ENCODE peak calls at places on chromosomes 12 and 14, in eight cellular contexts. J is suprapubic skin, M is transverse colon, S is uterus, B is lower leg skin, I is prostate gland, A is stomach, E is A549. R is an unnamed sample.

GRCh38 chr12:89391726-89392336 is 39.5 kb upstream of the DUSP6 start:
- DNase-seq in J (no peak), M (no peak), S (no peak), B (no peak), I (no peak), A (no peak), E (no peak), R (no peak)

GRCh38 chr14:99118946-99119345 is 153.1 kb downstream of the BCL11B start:
- DNase-seq in J (no peak), M (no peak), S (no peak), B (peak), I (no peak), A (peak), E (no peak), R (no peak)

GRCh38 chr12:10140001-10140400 is 10.0 kb upstream of the CLEC7A start:
- DNase-seq in J (no peak), M (no peak), S (no peak), B (no peak), I (no peak), A (no peak), E (peak), R (no peak)

GRCh38 chr14:104367811-104368750 is 211.5 kb upstream of the C14orf180 start:
- DNase-seq in J (no peak), M (no peak), S (no peak), B (no peak), I (no peak), A (no peak), E (no peak), R (no peak)

GRCh38 chr14:91568626-91569025 is 58.5 kb upstream of the PPP4R3A start:
- DNase-seq in J (no peak), M (no peak), S (no peak), B (no peak), I (no peak), A (no peak), E (no peak), R (no peak)

GRCh38 chr12:116969615-116970575 is 59.1 kb downstream of the FBXW8 start:
- DNase-seq in J (no peak), M (no peak), S (no peak), B (no peak), I (no peak), A (no peak), E (no peak), R (no peak)

GRCh38 chr14:54798465-54799124 is 104.0 kb downstream of the GCH1 start:
- DNase-seq in J (no peak), M (no peak), S (no peak), B (peak), I (no peak), A (no peak), E (no peak), R (no peak)

GRCh38 chr12:94148841-94149780 is 734 bp downstream of the PLXNC1 start:
- DNase-seq in J (no peak), M (peak), S (no peak), B (peak), I (no peak), A (peak), E (peak), R (no peak)

GRCh38 chr12:1657616-1658167 is 28.7 kb downstream of the WNT5B start:
- DNase-seq in J (no peak), M (no peak), S (no peak), B (no peak), I (no peak), A (peak), E (no peak), R (no peak)

GRCh38 chr12:92556141-92556540 is 146.6 kb upstream of the PLEKHG7 start:
- DNase-seq in J (no peak), M (no peak), S (no peak), B (no peak), I (no peak), A (no peak), E (no peak), R (no peak)

GRCh38 chr14:55404170-55404569 is 7.5 kb downstream of the ATG14 start:
- DNase-seq in J (no peak), M (no peak), S (no peak), B (no peak), I (no peak), A (no peak), E (no peak), R (no peak)

GRCh38 chr14:30854492-30854891 is 19.9 kb upstream of the COCH start:
- DNase-seq in J (no peak), M (no peak), S (no peak), B (no peak), I (no peak), A (no peak), E (no peak), R (no peak)

GRCh38 chr12:64028541-64028940 is 184.0 kb downstream of the SRGAP1 start:
- DNase-seq in J (no peak), M (no peak), S (no peak), B (no peak), I (no peak), A (no peak), E (no peak), R (no peak)

GRCh38 chr12:130916251-130916911 is 37.3 kb upstream of the ADGRD1 start:
- DNase-seq in J (no peak), M (peak), S (peak), B (peak), I (no peak), A (peak), E (peak), R (no peak)

GRCh38 chr12:46770501-46771183 is 55.2 kb downstream of the SLC38A4 start:
- DNase-seq in J (no peak), M (no peak), S (no peak), B (no peak), I (no peak), A (no peak), E (no peak), R (no peak)

GRCh38 chr12:27013606-27014084 is 539 bp downstream of the TM7SF3 start:
- DNase-seq in J (peak), M (peak), S (no peak), B (peak), I (no peak), A (no peak), E (peak), R (peak)

DNA sequence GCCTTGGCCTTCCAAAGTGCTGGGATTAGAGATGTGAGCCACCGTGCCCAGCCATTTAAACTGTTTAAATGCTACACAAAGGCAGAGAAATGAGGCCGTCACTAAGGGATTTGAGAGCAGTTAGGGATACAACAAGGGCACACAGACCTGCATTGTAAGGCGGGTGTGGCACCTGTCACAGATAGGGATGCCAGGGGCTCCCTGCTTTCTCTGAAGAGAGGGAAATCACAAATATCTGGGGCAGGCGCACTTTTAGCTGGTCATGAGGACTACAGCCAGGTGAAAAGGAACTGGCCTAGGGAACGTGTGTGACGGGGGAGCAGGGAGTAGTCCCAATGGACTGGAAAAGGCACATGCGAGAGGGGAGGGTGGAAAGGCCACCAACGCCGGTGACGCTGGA is 9.7 kb downstream of the SSH1 start:
- DNase-seq in J (no peak), M (no peak), S (no peak), B (no peak), I (no peak), A (no peak), E (no peak), R (no peak)
- TF ChIP-seq POLR2A in J (no peak), M (no peak), S (no peak), B (no peak), I (no peak), A (no peak), E (no peak), R (no peak)

GRCh38 chr14:72165151-72165715 is 233.0 kb downstream of the RGS6 start:
- DNase-seq in J (no peak), M (no peak), S (no peak), B (no peak), I (no peak), A (no peak), E (no peak), R (no peak)
- TF ChIP-seq POLR2A in J (no peak), M (no peak), S (no peak), B (no peak), I (no peak), A (no peak), E (no peak), R (no peak)

GRCh38 chr12:121823101-121823726 is 19.4 kb downstream of the SETD1B start:
- DNase-seq in J (no peak), M (no peak), S (no peak), B (no peak), I (no peak), A (no peak), E (no peak), R (no peak)

GRCh38 chr12:121823727-121824115 is 19.9 kb downstream of the SETD1B start:
- DNase-seq in J (no peak), M (no peak), S (no peak), B (no peak), I (no peak), A (no peak), E (no peak), R (no peak)

GRCh38 chr12:121820056-121820455 is 16.2 kb downstream of the SETD1B start:
- DNase-seq in J (no peak), M (no peak), S (no peak), B (no peak), I (no peak), A (no peak), E (no peak), R (no peak)

GRCh38 chr12:121825041-121825523 is 21.3 kb downstream of the SETD1B start:
- DNase-seq in J (no peak), M (no peak), S (no peak), B (no peak), I (no peak), A (no peak), E (no peak), R (no peak)

DNA sequence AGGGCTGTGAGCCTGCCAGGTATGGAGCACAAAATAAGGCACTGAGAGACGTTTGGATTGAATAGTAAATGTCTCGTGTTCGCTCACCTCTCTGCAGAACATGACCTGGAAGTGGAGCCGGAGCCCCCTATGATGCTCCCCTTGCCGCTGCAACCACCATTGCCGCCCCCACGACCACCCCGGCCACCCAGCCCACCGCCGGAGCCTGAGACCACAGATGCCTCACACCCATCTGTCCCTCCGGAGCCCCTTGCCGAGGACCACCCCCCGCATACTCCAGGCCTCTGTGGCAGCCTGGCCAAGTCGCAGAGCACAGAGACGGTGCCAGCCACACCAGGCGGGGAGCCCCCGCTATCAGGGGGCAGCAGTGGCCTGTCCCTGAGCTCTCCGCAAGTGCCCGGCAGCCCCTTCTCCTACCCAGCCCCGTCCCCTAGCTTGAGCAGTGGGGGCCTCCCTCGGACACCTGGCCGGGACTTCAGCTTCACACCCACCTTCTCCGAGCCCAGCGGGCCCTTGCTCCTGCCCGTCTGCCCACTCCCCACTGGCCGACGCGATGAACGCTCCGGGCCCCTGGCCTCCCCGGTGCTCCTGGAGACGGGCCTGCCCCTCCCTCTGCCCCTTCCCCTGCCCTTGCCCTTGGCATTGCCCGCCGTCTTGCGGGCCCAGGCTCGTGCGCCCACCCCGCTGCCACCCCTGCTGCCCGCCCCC is 18.7 kb downstream of the SETD1B start:
- DNase-seq in J (no peak), M (no peak), S (no peak), B (no peak), I (no peak), A (no peak), E (no peak), R (no peak)
- TF ChIP-seq POLR2A in J (no peak), M (no peak), S (no peak), B (no peak), I (no peak), A (no peak), E (no peak), R (no peak)

DNA sequence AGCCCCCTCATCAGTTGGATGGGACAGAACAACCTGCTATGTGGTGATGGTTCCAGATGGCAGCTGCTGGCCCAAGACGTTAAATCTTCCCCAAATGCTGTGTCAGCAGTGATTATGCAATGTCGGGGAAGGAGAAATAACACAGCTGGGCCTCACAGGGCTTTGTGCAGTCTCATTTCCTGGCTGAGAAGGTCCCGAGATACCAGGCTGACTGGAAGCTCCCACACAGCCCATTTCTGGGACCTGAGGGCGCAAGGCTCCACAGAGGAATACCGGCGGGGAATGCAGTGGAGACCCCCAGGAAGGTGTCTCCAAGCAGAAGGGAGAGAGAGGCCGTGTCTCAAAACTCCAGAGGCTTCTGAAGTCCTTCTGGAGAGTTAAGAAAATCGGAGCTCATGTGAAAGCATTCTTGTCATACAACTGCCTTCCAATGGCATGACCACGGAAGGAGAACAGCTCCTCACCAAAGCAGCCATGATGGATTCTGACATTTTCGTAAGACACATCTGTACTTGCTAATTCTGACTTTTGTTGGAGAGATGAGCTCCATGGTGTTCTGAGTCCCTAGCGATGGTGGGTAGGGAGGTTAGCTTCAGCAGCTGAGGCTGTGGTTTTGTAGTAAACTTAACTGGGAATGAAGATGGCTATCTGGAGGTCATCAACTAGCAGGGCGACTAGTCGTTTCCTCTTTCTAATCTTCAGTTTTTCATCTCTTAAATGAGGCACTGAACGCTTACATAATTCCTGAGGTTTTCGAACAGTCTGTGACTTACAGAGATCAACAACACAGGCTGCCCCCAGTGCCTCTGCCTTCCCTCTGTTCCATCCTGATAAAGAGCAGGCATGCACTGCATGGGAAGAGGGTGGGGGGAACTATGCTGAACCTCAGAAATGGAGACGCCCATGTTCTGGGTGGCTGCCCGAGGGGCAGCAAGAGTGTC is 28.4 kb upstream of the DICER1 start:
- DNase-seq in J (no peak), M (peak), S (peak), B (peak), I (no peak), A (peak), E (no peak), R (no peak)
- TF ChIP-seq POLR2A in J (no peak), M (peak), S (no peak), B (no peak), I (no peak), A (no peak), E (no peak), R (no peak)

DNA sequence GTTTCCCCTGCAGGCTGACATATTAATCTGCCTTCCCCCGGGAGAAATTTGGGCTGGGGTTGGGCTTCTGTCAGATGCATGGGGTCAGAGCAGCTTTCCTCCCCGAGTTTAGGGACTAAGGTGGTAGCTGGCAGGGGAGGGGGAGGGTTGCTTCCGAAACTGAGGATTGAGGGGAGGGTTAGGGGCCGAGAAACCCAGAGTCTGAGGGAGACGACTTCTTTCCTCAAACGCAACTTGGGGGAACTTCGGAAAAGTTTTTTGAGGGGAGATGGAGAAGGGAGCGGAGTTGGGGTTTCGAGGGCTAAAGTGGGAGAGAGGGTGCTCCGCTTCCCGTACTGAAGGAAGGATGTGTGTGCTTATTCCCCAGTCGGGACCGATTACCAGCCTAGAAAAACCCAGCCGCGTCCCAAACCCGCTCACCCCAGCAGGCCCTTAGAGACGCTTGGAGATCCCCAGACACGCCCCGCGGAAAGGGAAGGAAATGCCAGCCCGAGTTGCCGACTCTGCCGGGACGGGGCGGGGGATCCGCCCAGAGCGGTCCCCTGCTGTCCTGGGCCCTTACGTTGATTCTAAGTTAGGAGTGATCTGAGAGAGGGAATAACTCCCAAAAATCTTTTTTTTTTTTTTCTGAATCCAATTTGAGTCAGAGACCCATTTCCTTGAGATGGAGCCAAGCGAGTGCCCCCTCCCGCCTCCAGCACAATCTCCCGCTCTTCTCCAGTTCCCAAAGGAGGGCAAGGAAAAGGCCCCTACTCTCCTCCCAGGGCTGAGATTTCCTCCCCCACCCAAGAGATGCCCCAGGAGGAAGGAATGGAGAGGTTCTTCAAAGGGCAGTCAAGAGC is 61.9 kb downstream of the SMUG1 start:
- DNase-seq in J (peak), M (peak), S (peak), B (peak), I (no peak), A (peak), E (peak), R (peak)
- TF ChIP-seq POLR2A in J (no peak), M (no peak), S (peak), B (no peak), I (no peak), A (peak), E (no peak), R (no peak)

GRCh38 chr12:6323340-6323994 is 13.0 kb downstream of the PLEKHG6 start:
- DNase-seq in J (no peak), M (no peak), S (peak), B (no peak), I (no peak), A (peak), E (peak), R (peak)

GRCh38 chr12:6323995-6324711 is 13.7 kb downstream of the PLEKHG6 start:
- DNase-seq in J (no peak), M (no peak), S (no peak), B (no peak), I (no peak), A (no peak), E (no peak), R (no peak)

GRCh38 chr12:6326316-6326959 is 15.4 kb downstream of the TNFRSF1A start:
- DNase-seq in J (no peak), M (peak), S (peak), B (no peak), I (no peak), A (peak), E (peak), R (no peak)

GRCh38 chr12:6327159-6327558 is 14.7 kb downstream of the TNFRSF1A start:
- DNase-seq in J (no peak), M (no peak), S (peak), B (no peak), I (no peak), A (no peak), E (no peak), R (no peak)

GRCh38 chr12:6324936-6325750 is 14.7 kb downstream of the PLEKHG6 start:
- DNase-seq in J (no peak), M (no peak), S (no peak), B (no peak), I (no peak), A (peak), E (no peak), R (no peak)
- TF ChIP-seq POLR2A in J (no peak), M (peak), S (no peak), B (no peak), I (no peak), A (no peak), E (no peak), R (no peak)

GRCh38 chr12:11648514-11649412 is 711 bp upstream of the ETV6 start:
- DNase-seq in J (no peak), M (peak), S (peak), B (peak), I (peak), A (peak), E (peak), R (peak)
- TF ChIP-seq POLR2A in J (no peak), M (peak), S (no peak), B (no peak), I (peak), A (no peak), E (peak), R (peak)

DNA sequence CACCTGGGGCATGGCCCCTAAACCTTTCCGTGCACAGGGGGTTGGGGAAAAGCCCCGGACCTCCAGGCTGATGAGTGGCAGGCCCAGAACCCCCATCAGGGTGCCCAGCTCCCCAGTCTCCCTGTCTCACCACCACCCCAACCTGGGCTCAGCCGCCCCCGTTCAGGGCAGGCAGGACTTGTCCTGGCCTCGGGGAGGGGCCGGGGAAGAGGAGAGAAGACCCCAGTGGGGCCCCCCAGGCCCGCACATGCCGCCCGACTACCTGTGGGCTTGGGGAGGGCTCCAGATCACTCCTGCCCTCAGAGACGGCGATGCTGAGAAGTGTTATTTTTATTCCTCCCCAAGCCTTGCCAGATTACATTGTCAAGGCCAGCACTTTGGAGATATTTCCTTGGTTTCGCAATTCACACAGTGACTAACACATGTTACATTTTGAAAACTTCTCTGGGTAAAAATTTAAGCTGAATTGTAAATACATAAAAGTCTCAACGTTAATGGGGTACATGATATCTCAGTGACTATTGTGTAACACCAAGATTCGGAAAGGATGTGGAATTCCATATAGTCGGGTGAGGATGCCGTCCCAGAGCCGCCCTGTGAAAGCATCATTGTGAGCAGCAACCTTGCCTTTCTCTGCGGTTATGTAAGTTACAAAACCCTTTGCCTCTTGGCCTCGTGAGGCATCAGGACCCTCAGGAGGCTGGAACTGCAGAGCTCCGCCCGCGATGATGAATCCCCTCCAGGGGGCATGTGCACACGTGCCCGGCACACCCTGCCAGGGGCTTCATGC is 85.6 kb upstream of the DIO3 start:
- DNase-seq in J (peak), M (no peak), S (peak), B (peak), I (no peak), A (peak), E (peak), R (no peak)
- TF ChIP-seq POLR2A in J (no peak), M (no peak), S (no peak), B (no peak), I (no peak), A (no peak), E (no peak), R (no peak)

GRCh38 chr12:3872800-3873636 is at the start of gene PARP11:
- DNase-seq in J (peak), M (peak), S (peak), B (peak), I (peak), A (peak), E (peak), R (peak)
- TF ChIP-seq POLR2A in J (no peak), M (peak), S (peak), B (no peak), I (peak), A (no peak), E (peak), R (no peak)

R was measured in H54.